ENCODE peak calls at places on chromosome 22, in six cellular contexts. B is left lung, M is Peyer's patch, S is IMR-90, N is tibial nerve, X is transverse colon. H is an unnamed sample. For H3K4me1, the result is how much of the 10 kb centered on the place peaks cover.

GRCh38 chr22:49929553-49929979 is 11.1 kb downstream of the CRELD2 start:
- DNase-seq in X (peak), N (no peak), B (peak), S (no peak), M (peak), H (peak)

GRCh38 chr22:22913989-22914388 is 26.4 kb downstream of the IGLL5 start:
- DNase-seq in B (peak), N (no peak), S (no peak), X (no peak), M (no peak), H (no peak)

GRCh38 chr22:28147401-28147800 is 228.3 kb upstream of the PITPNB start:
- DNase-seq in N (no peak), M (no peak), S (no peak), X (no peak), B (no peak), H (no peak)

GRCh38 chr22:48710410-48710809 is 1117.3 kb downstream of the BRD1 start:
- DNase-seq in N (no peak), B (peak), M (no peak), S (no peak), X (no peak), H (no peak)

GRCh38 chr22:49151256-49152131 is 676.2 kb downstream of the BRD1 start:
- DNase-seq in M (no peak), S (no peak), B (peak), N (no peak), X (no peak), H (no peak)

GRCh38 chr22:35785181-35785923 is 67.7 kb downstream of the APOL5 start:
- DNase-seq in S (no peak), M (no peak), B (no peak), N (no peak), X (no peak), H (no peak)

GRCh38 chr22:44455151-44455962 is 42.7 kb downstream of the RTL6 start:
- DNase-seq in N (no peak), S (no peak), X (peak), B (no peak), M (peak), H (no peak)

GRCh38 chr22:28172948-28173360 is 253.9 kb upstream of the PITPNB start:
- DNase-seq in X (no peak), M (no peak), N (no peak), B (no peak), S (no peak), H (no peak)

GRCh38 chr22:21714059-21714770 is 21.4 kb downstream of the YPEL1 start:
- DNase-seq in N (no peak), M (no peak), S (no peak), X (no peak), B (no peak), H (no peak)

GRCh38 chr22:20957691-20958440 is 9.2 kb upstream of the AIFM3 start:
- DNase-seq in N (no peak), M (peak), B (peak), S (no peak), X (peak), H (peak)

GRCh38 chr22:25777870-25778269 is 35.9 kb downstream of the MYO18B start:
- DNase-seq in N (peak), X (no peak), M (peak), S (peak), B (no peak), H (no peak)

GRCh38 chr22:50603511-50604255 is 3.1 kb downstream of the MAPK8IP2 start:
- DNase-seq in N (no peak), X (no peak), M (no peak), B (peak), S (no peak), H (no peak)

GRCh38 chr22:48391171-48391711 is 1436.4 kb downstream of the BRD1 start:
- DNase-seq in B (no peak), X (no peak), N (no peak), S (no peak), M (peak), H (no peak)

GRCh38 chr22:23268139-23268712 is 87.9 kb downstream of the BCR start:
- DNase-seq in S (no peak), N (no peak), M (no peak), B (no peak), X (no peak), H (no peak)

GRCh38 chr22:32574397-32574796 is 99.8 kb downstream of the FBXO7 start:
- DNase-seq in N (no peak), S (no peak), X (no peak), M (no peak), B (no peak), H (peak)

GRCh38 chr22:35523167-35523928 is 17.3 kb upstream of the RASD2 start:
- DNase-seq in N (no peak), M (no peak), S (no peak), B (no peak), X (no peak), H (no peak)

GRCh38 chr22:26325641-26326040 is 103.4 kb upstream of the ASPHD2 start:
- DNase-seq in M (no peak), B (no peak), N (no peak), X (no peak), S (no peak), H (no peak)

GRCh38 chr22:19802881-19803735 is 42.5 kb downstream of the TBX1 start:
- DNase-seq in N (no peak), B (peak), S (no peak), M (no peak), X (no peak), H (no peak)

GRCh38 chr22:20507253-20508066 is at the start of gene MED15:
- DNase-seq in S (peak), M (peak), N (peak), B (peak), X (peak), H (peak)

GRCh38 chr22:26663374-26663923 is 6.1 kb downstream of the MIAT start:
- DNase-seq in B (no peak), M (peak), S (no peak), X (no peak), N (no peak), H (no peak)

GRCh38 chr22:27405672-27406388 is 395.7 kb downstream of the MN1 start:
- DNase-seq in M (peak), X (peak), S (peak), N (peak), B (peak), H (peak)

GRCh38 chr22:20946080-20946986 is 20.7 kb upstream of the AIFM3 start:
- DNase-seq in B (no peak), X (no peak), N (no peak), S (peak), M (no peak), H (no peak)

GRCh38 chr22:36687516-36687915 is 16.0 kb downstream of the CACNG2 start:
- DNase-seq in X (no peak), B (no peak), M (no peak), N (no peak), S (no peak), H (no peak)

GRCh38 chr22:47295226-47295901 is 532.9 kb downstream of the TBC1D22A start:
- DNase-seq in N (no peak), M (peak), S (no peak), B (no peak), X (no peak), H (no peak)

GRCh38 chr22:24330636-24331035 is 60.0 kb downstream of the SPECC1L start:
- DNase-seq in X (no peak), S (no peak), M (no peak), N (peak), B (no peak), H (no peak)

GRCh38 chr22:44972363-44973083 is 37.3 kb downstream of the PHF21B start:
- DNase-seq in B (no peak), N (no peak), X (peak), M (no peak), S (peak), H (no peak)

GRCh38 chr22:48301908-48302307 is 1525.8 kb downstream of the BRD1 start:
- DNase-seq in S (no peak), X (no peak), M (no peak), B (no peak), N (no peak), H (no peak)

GRCh38 chr22:49240472-49240871 is 587.2 kb downstream of the BRD1 start:
- DNase-seq in N (no peak), X (no peak), S (no peak), M (no peak), B (no peak), H (no peak)

GRCh38 chr22:45211848-45212247 is 28.8 kb downstream of the KIAA0930 start:
- DNase-seq in S (no peak), N (no peak), X (no peak), M (no peak), B (peak), H (no peak)

GRCh38 chr22:44024288-44024908 is at the start of gene PARVB:
- DNase-seq in X (peak), M (peak), S (no peak), B (peak), N (no peak), H (peak)

DNA sequence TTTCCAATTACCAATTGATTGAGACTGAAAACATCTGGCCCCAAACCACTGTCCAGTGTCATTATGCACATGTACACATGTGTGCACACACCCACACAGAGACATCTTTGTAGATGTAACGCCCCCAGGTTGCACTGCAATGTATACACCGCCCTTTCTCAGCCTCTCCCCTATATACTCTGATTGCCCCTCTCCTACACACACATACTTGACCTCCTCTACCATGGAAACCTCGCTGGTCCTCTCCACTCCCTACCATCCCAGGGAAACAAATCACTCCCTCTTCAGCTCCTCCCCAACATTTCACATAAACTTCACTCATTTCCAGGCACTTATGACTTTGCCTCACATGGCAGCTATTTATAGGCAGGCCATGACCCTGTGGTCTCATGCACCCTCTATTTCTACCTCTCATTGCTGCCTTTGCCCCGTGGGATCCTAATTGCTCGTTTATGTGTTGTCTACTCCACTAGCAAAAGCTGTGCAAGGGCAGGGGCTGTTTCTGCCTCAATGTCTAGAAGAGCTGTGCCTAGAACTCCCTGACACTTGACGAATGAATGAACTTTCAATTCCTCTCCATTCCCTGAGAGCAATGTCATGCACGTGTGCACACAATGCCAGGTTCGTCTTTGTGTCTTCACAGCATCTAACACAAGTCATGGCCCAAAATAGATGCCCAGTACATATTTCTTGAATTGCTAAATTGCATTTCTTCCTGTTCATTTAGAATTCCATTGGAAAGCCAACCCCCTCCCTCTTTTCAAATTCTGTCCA is 10.0 kb upstream of the TMA7B start:
- DNase-seq in X (no peak), S (no peak), N (no peak), M (no peak), B (no peak), H (no peak)
- H3K4me1 ChIP-seq in X (under half), S (under half), N (under half), M (under half), B (under half), H (under half)

GRCh38 chr22:42962295-42963230 is 52.4 kb downstream of the PACSIN2 start:
- DNase-seq in M (peak), S (peak), X (peak), B (peak), N (no peak), H (peak)
- H3K4me1 ChIP-seq in M (under half), S (under half), X (half or more), B (under half), N (under half), H (under half)

GRCh38 chr22:37892566-37893338 is 13.3 kb upstream of the MICALL1 start:
- DNase-seq in B (no peak), X (no peak), S (no peak), M (no peak), N (peak), H (no peak)
- H3K4me1 ChIP-seq in B (under half), X (half or more), S (under half), M (under half), N (under half), H (half or more)

DNA sequence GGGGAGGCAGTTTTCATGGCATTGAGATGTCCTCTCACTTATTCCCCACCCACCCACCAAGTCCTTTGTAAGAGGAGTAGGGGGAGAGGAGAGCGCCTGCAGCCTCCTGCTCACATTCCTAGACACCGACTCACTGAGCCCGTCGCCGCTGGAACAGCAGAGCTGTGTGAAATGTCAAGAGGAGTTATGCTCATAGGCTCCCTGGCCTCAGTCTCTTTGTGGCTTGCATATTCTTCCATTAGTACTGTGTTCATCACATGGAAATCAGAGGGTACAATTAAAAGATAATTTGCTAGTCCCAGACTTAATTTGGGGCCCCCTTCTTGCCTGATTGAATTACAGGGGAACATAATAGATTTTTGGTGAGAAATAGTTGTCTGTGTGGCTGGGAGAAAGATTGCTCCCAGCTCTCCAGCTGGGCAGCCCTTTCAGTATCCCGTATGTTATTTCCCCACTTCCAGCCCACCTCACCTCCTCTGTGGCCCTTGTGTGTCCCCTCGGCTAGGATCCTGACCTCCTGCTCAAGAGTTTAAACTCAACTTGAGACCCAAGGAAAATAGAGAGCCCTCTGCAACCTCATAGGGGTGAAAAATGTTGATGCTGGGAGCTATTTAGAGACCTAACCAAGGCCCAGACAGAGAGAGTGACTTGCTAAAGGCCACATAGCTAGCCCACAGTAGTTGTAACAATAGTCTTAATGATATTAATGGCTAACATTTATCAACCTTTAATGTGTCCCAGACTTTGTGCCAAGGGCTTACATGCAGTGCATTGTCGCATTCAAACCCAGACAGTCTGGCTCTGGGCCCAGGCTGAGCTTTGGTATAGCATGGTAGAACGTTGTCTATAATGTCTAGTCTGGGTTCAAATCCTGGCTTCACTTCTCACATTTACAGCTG is 32.2 kb downstream of the LIMK2 start:
- DNase-seq in B (no peak), N (no peak), S (peak), X (no peak), M (no peak), H (peak)
- H3K4me1 ChIP-seq in B (under half), N (under half), S (under half), X (half or more), M (under half), H (half or more)

GRCh38 chr22:30314918-30315317 is 11.8 kb downstream of the TBC1D10A start:
- DNase-seq in M (no peak), N (no peak), S (peak), B (no peak), X (no peak), H (no peak)

GRCh38 chr22:30318773-30319419 is 7.8 kb downstream of the TBC1D10A start:
- DNase-seq in X (no peak), M (no peak), B (no peak), S (no peak), N (no peak), H (no peak)

GRCh38 chr22:30317778-30318177 is 9.0 kb downstream of the TBC1D10A start:
- DNase-seq in B (no peak), S (no peak), N (no peak), X (no peak), M (no peak), H (no peak)

GRCh38 chr22:30313527-30314385 is 13.0 kb downstream of the TBC1D10A start:
- DNase-seq in B (no peak), N (no peak), S (no peak), M (no peak), X (no peak), H (no peak)

GRCh38 chr22:30315962-30316576 is 10.7 kb downstream of the TBC1D10A start:
- DNase-seq in N (no peak), X (no peak), M (no peak), S (peak), B (no peak), H (no peak)
- H3K4me1 ChIP-seq in N (half or more), X (half or more), M (under half), S (under half), B (under half), H (under half)